ENCODE peak calls at places on chromosome 11, in four cellular contexts. S, P, W and V are unnamed samples.

GRCh38 chr11:125923012-125923579 is 18.8 kb downstream of the DDX25 start:
- DNase-seq in S (no peak), P (peak), W (peak), V (peak)

GRCh38 chr11:105942951-105943350 is 79.1 kb downstream of the MSANTD4 start:
- DNase-seq in S (no peak), P (no peak), W (peak), V (no peak)

GRCh38 chr11:11389238-11389637 is 36.2 kb upstream of the CSNK2A3 start:
- DNase-seq in S (no peak), P (no peak), W (no peak), V (no peak)

GRCh38 chr11:31812392-31813241 is 1.5 kb upstream of the PAX6 start:
- DNase-seq in S (peak), P (no peak), W (no peak), V (peak)

GRCh38 chr11:2166091-2166851 is 5.3 kb upstream of the INS start:
- DNase-seq in S (peak), P (peak), W (no peak), V (no peak)

GRCh38 chr11:10916674-10917073 is 58.8 kb upstream of the ZBED5 start:
- DNase-seq in S (no peak), P (no peak), W (no peak), V (no peak)

GRCh38 chr11:75757651-75758050 is 10.9 kb upstream of the DGAT2 start:
- DNase-seq in S (no peak), P (no peak), W (no peak), V (no peak)

GRCh38 chr11:41459602-41460405 is at the start of gene LRRC4C:
- DNase-seq in S (peak), P (no peak), W (no peak), V (no peak)

GRCh38 chr11:70159612-70160570 is 43.2 kb upstream of the FADD start:
- DNase-seq in S (no peak), P (no peak), W (peak), V (no peak)

GRCh38 chr11:105108247-105108646 is 31.3 kb downstream of the CARD18 start:
- DNase-seq in S (no peak), P (no peak), W (no peak), V (no peak)

GRCh38 chr11:47979378-47980092 is 824 bp upstream of the PTPRJ start:
- DNase-seq in S (peak), P (no peak), W (no peak), V (no peak)

GRCh38 chr11:70606951-70607330 is 208.6 kb downstream of the CTTN start:
- DNase-seq in S (no peak), P (no peak), W (no peak), V (no peak)

GRCh38 chr11:61592176-61592575 is 11.3 kb upstream of the SYT7 start:
- DNase-seq in S (no peak), P (no peak), W (no peak), V (no peak)

DNA sequence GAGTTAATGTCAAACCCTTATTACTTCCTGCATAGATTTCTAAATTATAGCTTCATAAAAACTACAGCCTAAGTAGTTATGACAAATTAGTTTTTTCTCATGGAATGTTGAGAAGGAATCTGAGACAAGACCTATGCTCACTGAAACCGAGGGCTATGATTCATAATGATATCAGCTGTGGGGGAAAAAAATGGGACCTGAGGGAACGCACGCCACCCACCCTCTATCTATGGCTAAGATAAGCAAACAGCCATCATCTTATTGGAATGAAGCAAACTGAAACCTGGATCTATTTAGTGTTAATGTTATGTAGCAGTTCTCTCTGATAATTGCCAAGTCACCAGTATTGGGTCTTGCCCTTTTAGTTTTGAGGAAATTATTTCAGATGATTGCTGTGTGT is 906.9 kb upstream of the RAG2 start:
- DNase-seq in S (no peak), P (no peak), W (peak), V (no peak)
- TF ChIP-seq MAFK in S (no peak), P (no peak), W (peak), V (no peak)

GRCh38 chr11:23680488-23681230 is 816.2 kb upstream of the LUZP2 start:
- DNase-seq in S (no peak), P (no peak), W (no peak), V (peak)
- TF ChIP-seq MAFK in S (no peak), P (no peak), W (no peak), V (no peak)

DNA sequence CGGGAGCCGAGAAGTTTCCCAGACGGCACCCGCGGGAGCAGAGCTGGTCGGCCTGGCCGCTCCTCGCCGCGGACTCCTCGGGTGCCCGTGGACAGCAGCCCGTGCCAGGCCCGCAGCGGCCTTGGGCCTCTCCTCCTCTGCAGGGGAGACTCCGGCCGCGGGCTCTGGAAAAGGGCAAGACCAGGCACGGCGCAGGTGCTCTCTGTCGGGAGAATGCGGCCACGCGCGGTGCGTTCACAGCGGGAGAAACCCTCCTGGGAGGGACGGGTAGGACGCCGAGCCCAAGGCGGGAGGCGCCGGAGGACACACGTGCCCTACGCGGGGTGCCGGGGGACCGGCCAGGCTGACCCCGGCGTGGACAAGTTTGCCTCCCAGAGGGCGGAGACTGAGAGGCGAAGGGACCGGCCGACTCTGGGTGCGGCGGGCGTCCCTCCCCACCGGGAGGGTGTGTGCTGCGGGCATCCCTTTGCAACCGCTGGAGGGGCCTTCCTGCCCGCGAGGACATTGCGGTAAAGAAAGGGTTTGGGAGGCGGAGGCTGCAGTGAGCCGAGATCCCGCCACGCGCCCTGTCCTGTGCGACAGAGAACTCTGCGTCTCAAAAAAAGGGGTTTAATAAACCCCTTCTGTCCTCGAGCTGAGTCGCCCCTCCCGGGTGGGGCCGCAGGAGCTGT is 2.3 kb downstream of the IFITM1 start:
- DNase-seq in S (peak), P (peak), W (no peak), V (no peak)
- TF ChIP-seq MAFK in S (no peak), P (no peak), W (no peak), V (no peak)

GRCh38 chr11:127334466-127334865 is 333.9 kb upstream of the KIRREL3 start:
- DNase-seq in S (no peak), P (no peak), W (no peak), V (no peak)

GRCh38 chr11:127332896-127333295 is 332.3 kb upstream of the KIRREL3 start:
- DNase-seq in S (no peak), P (no peak), W (no peak), V (no peak)

GRCh38 chr11:127330044-127330443 is 329.5 kb upstream of the KIRREL3 start:
- DNase-seq in S (no peak), P (no peak), W (no peak), V (no peak)
- TF ChIP-seq MAFK in S (no peak), P (no peak), W (peak), V (peak)